ENCODE peak calls at places on chromosome 3, in nine cellular contexts. F is SJSA1; S is fibroblast of pulmonary artery; D is EL; X is activated naive CD4-positive, alpha-beta T cell; V is effector CD4-positive, alpha-beta T cell; N is stimulated activated CD8-positive, alpha-beta memory T cell treated with anti-CD3 and anti-CD28 coated beads, Interleukin-12 subunit alpha, Interleukin-12 subunit beta, amount 100 ng/mL, for 4 hours; E is mammary epithelial cell; A is T-helper 2 cell. H is an unnamed sample.

GRCh38 chr3:40267940-40268707 is 41.4 kb upstream of the EIF1B start:
- DNase-seq in F (no peak), S (no peak), D (peak), X (no peak), V (no peak), N (no peak), E (no peak), A (no peak), H (no peak)

GRCh38 chr3:194407423-194407822 is 8.4 kb upstream of the GP5 start:
- DNase-seq in F (no peak), S (peak), D (peak), X (no peak), V (no peak), N (no peak), E (peak), A (no peak), H (no peak)

GRCh38 chr3:66675383-66675782 is 174.6 kb upstream of the LRIG1 start:
- DNase-seq in F (no peak), S (peak), D (peak), X (no peak), V (no peak), N (no peak), E (peak), A (no peak), H (no peak)

GRCh38 chr3:62585861-62586260 is 212.5 kb upstream of the FEZF2 start:
- DNase-seq in F (no peak), S (peak), D (peak), X (no peak), V (no peak), N (no peak), E (no peak), A (no peak), H (no peak)

GRCh38 chr3:117722856-117723255 is 1013.3 kb downstream of the TUSC7 start:
- DNase-seq in F (no peak), S (no peak), D (no peak), X (no peak), V (no peak), N (no peak), E (no peak), A (no peak), H (no peak)

GRCh38 chr3:183430325-183430957 is 2.0 kb upstream of the MCF2L2 start:
- DNase-seq in F (no peak), S (no peak), D (no peak), X (no peak), V (no peak), N (no peak), E (no peak), A (no peak), H (no peak)

GRCh38 chr3:98986073-98986472 is 84.6 kb upstream of the DCBLD2 start:
- DNase-seq in F (no peak), S (peak), D (peak), X (no peak), V (no peak), N (no peak), E (peak), A (no peak), H (no peak)

GRCh38 chr3:76826915-76827314 is 213.0 kb upstream of the ROBO2 start:
- DNase-seq in F (no peak), S (no peak), D (no peak), X (no peak), V (no peak), N (no peak), E (no peak), A (no peak), H (no peak)

GRCh38 chr3:43144811-43145490 is 39.1 kb upstream of the POMGNT2 start:
- DNase-seq in F (no peak), S (peak), D (peak), X (no peak), V (no peak), N (no peak), E (no peak), A (no peak), H (no peak)

GRCh38 chr3:151925876-151926275 is 52.4 kb downstream of the SUCNR1 start:
- DNase-seq in F (peak), S (peak), D (peak), X (no peak), V (no peak), N (no peak), E (peak), A (no peak), H (no peak)

GRCh38 chr3:106814231-106814630 is 563.0 kb upstream of the CCDC54 start:
- DNase-seq in F (no peak), S (peak), D (peak), X (no peak), V (no peak), N (no peak), E (no peak), A (no peak), H (no peak)

GRCh38 chr3:24679429-24679828 is 184.8 kb upstream of the THRB start:
- DNase-seq in F (no peak), S (no peak), D (no peak), X (no peak), V (no peak), N (no peak), E (no peak), A (no peak), H (no peak)

GRCh38 chr3:174547801-174548200 is 311.3 kb upstream of the NAALADL2 start:
- DNase-seq in F (no peak), S (no peak), D (no peak), X (no peak), V (no peak), N (no peak), E (no peak), A (no peak), H (no peak)

GRCh38 chr3:63354160-63354559 is 76.1 kb downstream of the SYNPR start:
- DNase-seq in F (no peak), S (no peak), D (no peak), X (no peak), V (no peak), N (no peak), E (no peak), A (no peak), H (no peak)

GRCh38 chr3:98962189-98962930 is 60.9 kb upstream of the DCBLD2 start:
- DNase-seq in F (peak), S (peak), D (peak), X (no peak), V (no peak), N (no peak), E (peak), A (no peak), H (no peak)

GRCh38 chr3:22861426-22861825 is 341.7 kb upstream of the UBE2E2 start:
- DNase-seq in F (no peak), S (no peak), D (no peak), X (no peak), V (no peak), N (no peak), E (peak), A (no peak), H (no peak)

GRCh38 chr3:43748179-43748578 is 57.4 kb downstream of the ABHD5 start:
- DNase-seq in F (peak), S (peak), D (peak), X (no peak), V (no peak), N (no peak), E (no peak), A (no peak), H (no peak)

GRCh38 chr3:187919018-187919417 is 173.8 kb upstream of the BCL6 start:
- DNase-seq in F (no peak), S (no peak), D (no peak), X (no peak), V (peak), N (peak), E (no peak), A (peak), H (no peak)

GRCh38 chr3:72745146-72745976 is 102.9 kb downstream of the SHQ1 start:
- DNase-seq in F (no peak), S (no peak), D (no peak), X (no peak), V (no peak), N (no peak), E (no peak), A (no peak), H (no peak)

GRCh38 chr3:155425351-155425750 is 131.9 kb upstream of the STRIT1 start:
- DNase-seq in F (no peak), S (no peak), D (no peak), X (no peak), V (no peak), N (no peak), E (no peak), A (no peak), H (no peak)

GRCh38 chr3:165159760-165160421 is 36.3 kb downstream of the SLITRK3 start:
- DNase-seq in F (no peak), S (peak), D (no peak), X (no peak), V (no peak), N (no peak), E (no peak), A (no peak), H (no peak)

GRCh38 chr3:102394517-102394916 is 40.3 kb upstream of the ZPLD1 start:
- DNase-seq in F (no peak), S (no peak), D (no peak), X (no peak), V (no peak), N (no peak), E (no peak), A (no peak), H (no peak)

GRCh38 chr3:138724433-138724832 is 110.3 kb downstream of the PIK3CB start:
- DNase-seq in F (no peak), S (no peak), D (no peak), X (no peak), V (no peak), N (no peak), E (no peak), A (no peak), H (no peak)

GRCh38 chr3:134829716-134830115 is 34.7 kb downstream of the EPHB1 start:
- DNase-seq in F (no peak), S (no peak), D (no peak), X (no peak), V (no peak), N (no peak), E (no peak), A (no peak), H (peak)

GRCh38 chr3:36707623-36708409 is 56.5 kb downstream of the DCLK3 start:
- DNase-seq in F (no peak), S (peak), D (peak), X (no peak), V (no peak), N (no peak), E (peak), A (no peak), H (no peak)

GRCh38 chr3:196336319-196337145 is 1.7 kb downstream of the TM4SF19 start:
- DNase-seq in F (no peak), S (no peak), D (no peak), X (no peak), V (no peak), N (no peak), E (no peak), A (no peak), H (no peak)

GRCh38 chr3:155079795-155080546 is at the start of gene MME:
- DNase-seq in F (peak), S (peak), D (peak), X (no peak), V (no peak), N (no peak), E (peak), A (no peak), H (no peak)

GRCh38 chr3:186930143-186930638 is at the start of gene ST6GAL1:
- DNase-seq in F (no peak), S (peak), D (peak), X (peak), V (peak), N (peak), E (peak), A (peak), H (no peak)

GRCh38 chr3:59163953-59164352 is 114.1 kb upstream of the CFAP20DC start:
- DNase-seq in F (no peak), S (no peak), D (no peak), X (no peak), V (no peak), N (no peak), E (no peak), A (no peak), H (no peak)

GRCh38 chr3:149023951-149024350 is 32.6 kb downstream of the GYG1 start:
- DNase-seq in F (no peak), S (no peak), D (peak), X (no peak), V (no peak), N (no peak), E (peak), A (no peak), H (no peak)

GRCh38 chr3:127760361-127760760 is 62.0 kb downstream of the MGLL start:
- DNase-seq in F (no peak), S (no peak), D (no peak), X (no peak), V (no peak), N (no peak), E (no peak), A (no peak), H (peak)